ENCODE peak calls at places on chromosomes 13 and 19, in eight cellular contexts. Y is thoracic aorta; E is tibial nerve; H is left ventricle myocardium inferior; X is CD4-positive, alpha-beta T cell; M is heart left ventricle; P is AG04450; Z is heart right ventricle. J is an unnamed sample.

GRCh38 chr19:40416918-40417713 is 3.9 kb upstream of the PRX start:
- DNase-seq in E (peak; percentile 46), Z (peak; percentile 81), Y (no peak), X (no peak), P (no peak), H (peak; percentile 59), M (peak; percentile 72), J (no peak)

GRCh38 chr19:40592170-40592569 is 9.0 kb upstream of the LTBP4 start:
- DNase-seq in Y (no peak), X (no peak), Z (no peak), H (no peak), M (no peak), P (no peak), E (no peak), J (no peak)

GRCh38 chr13:48853381-48854102 is 122.2 kb upstream of the FNDC3A start:
- DNase-seq in H (no peak), E (no peak), M (no peak), P (no peak), X (no peak), Z (no peak), Y (peak; percentile 3), J (no peak)

GRCh38 chr13:48126944-48127814 is 32.3 kb upstream of the MED4 start:
- DNase-seq in P (no peak), Z (peak; percentile 81), M (peak; percentile 53), Y (peak; percentile 25), E (peak; percentile 75), X (peak; percentile 18), H (peak; percentile 84), J (peak; percentile 31)

GRCh38 chr13:40985596-40986327 is 33.4 kb downstream of the ELF1 start:
- DNase-seq in M (no peak), H (no peak), X (no peak), Z (no peak), P (no peak), Y (no peak), E (no peak), J (no peak)

GRCh38 chr13:92842145-92842544 is 384.5 kb upstream of the GPC6 start:
- DNase-seq in E (no peak), X (no peak), H (no peak), Z (no peak), Y (no peak), M (no peak), P (peak; percentile 67), J (no peak)

GRCh38 chr19:9535934-9536333 is 2.5 kb downstream of the ZNF426 start:
- DNase-seq in Y (no peak), H (no peak), Z (no peak), E (no peak), X (no peak), M (no peak), P (no peak), J (no peak)

GRCh38 chr19:6108721-6109633 is 1.3 kb downstream of the RFX2 start:
- DNase-seq in M (peak; percentile 65), X (peak; percentile 63), P (no peak), H (peak; percentile 63), Z (peak; percentile 85), Y (peak; percentile 53), E (peak; percentile 77), J (no peak)

GRCh38 chr13:110312669-110313031 is 5.6 kb downstream of the COL4A2 start:
- DNase-seq in M (no peak), P (no peak), E (no peak), Z (no peak), Y (no peak), H (no peak), X (no peak), J (no peak)

GRCh38 chr13:52695856-52696255 is 43.2 kb downstream of the SUGT1 start:
- DNase-seq in Z (no peak), M (no peak), Y (no peak), P (peak; percentile 4), H (no peak), X (no peak), E (no peak), J (no peak)

GRCh38 chr19:342128-342455 is 2.5 kb downstream of the MIER2 start:
- DNase-seq in Y (no peak), X (no peak), M (no peak), E (no peak), H (no peak), Z (no peak), P (no peak), J (no peak)

GRCh38 chr13:83516781-83517180 is 365.5 kb downstream of the SLITRK1 start:
- DNase-seq in P (no peak), E (no peak), Y (no peak), X (no peak), Z (no peak), H (no peak), M (peak; percentile 18), J (no peak)

GRCh38 chr19:4976412-4977298 is 7.7 kb downstream of the KDM4B start:
- DNase-seq in H (peak; percentile 72), M (peak; percentile 86), Z (peak; percentile 57), P (peak; percentile 91), E (peak; percentile 85), Y (peak; percentile 59), X (no peak), J (no peak)

GRCh38 chr19:3441089-3441985 is 39.0 kb downstream of the SMIM24 start:
- DNase-seq in Y (no peak), X (no peak), P (no peak), H (no peak), Z (no peak), E (no peak), M (no peak), J (no peak)

GRCh38 chr19:51535535-51535934 is 4.1 kb upstream of the SIGLEC6 start:
- DNase-seq in H (no peak), P (no peak), X (no peak), E (no peak), M (no peak), Z (no peak), Y (no peak), J (no peak)

GRCh38 chr19:51541458-51542357 is 10.2 kb upstream of the SIGLEC6 start:
- DNase-seq in M (no peak), P (no peak), X (no peak), H (no peak), Z (no peak), E (no peak), Y (no peak), J (no peak)

GRCh38 chr19:51544038-51544437 is 12.6 kb upstream of the SIGLEC6 start:
- DNase-seq in P (no peak), Y (no peak), Z (no peak), H (no peak), M (no peak), X (no peak), E (no peak), J (no peak)

GRCh38 chr19:51542699-51543098 is 11.2 kb upstream of the SIGLEC6 start:
- DNase-seq in Y (no peak), X (no peak), H (no peak), Z (no peak), P (no peak), M (no peak), E (no peak), J (no peak)

DNA sequence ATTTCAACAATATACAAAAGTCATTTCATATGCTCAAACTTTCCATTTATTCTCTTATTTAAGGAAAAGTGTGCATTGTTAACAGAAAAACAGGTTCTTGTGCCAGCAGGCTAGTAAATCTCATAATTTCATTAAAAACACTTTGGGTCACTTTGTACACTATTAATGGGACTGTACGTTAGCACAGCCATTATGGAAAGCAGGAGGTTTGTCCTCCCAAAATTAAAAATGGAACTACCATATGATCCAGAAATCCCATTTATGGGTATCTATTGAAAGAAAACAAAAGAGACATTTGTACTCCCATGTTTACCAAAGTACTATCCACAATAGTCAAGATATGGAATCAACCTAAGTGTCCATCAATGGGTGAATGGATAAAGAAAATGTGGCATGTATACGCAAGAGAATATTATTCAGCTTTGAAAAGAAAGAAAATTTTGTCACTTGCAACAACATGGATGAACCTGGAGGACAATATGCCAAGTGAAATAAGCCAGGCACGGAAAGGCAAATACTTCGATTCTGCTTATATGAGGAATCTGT is 8.4 kb upstream of the SIGLEC6 start:
- DNase-seq in X (no peak), E (no peak), H (no peak), M (no peak), P (no peak), Z (no peak), Y (no peak), J (no peak)
- H3K27me3 ChIP-seq in X (peaks cover 16% of the 10 kb centered on the region), E (no peaks in the 10 kb centered on the region), H (peaks cover 87% of the 10 kb centered on the region), M (peaks cover 5% of the 10 kb centered on the region), P (no peaks in the 10 kb centered on the region), Z (peaks cover 46% of the 10 kb centered on the region), Y (no peaks in the 10 kb centered on the region), J (peaks cover 15% of the 10 kb centered on the region)

GRCh38 chr19:55306712-55307111 is 18.4 kb downstream of the TMEM150B start:
- DNase-seq in X (no peak), E (no peak), Z (no peak), Y (no peak), H (no peak), P (no peak), M (no peak), J (no peak)

GRCh38 chr19:55310498-55310897 is 14.6 kb downstream of the TMEM150B start:
- DNase-seq in H (no peak), M (no peak), E (no peak), X (no peak), Z (no peak), Y (no peak), P (no peak), J (no peak)

GRCh38 chr19:55305983-55306562 is 19.1 kb downstream of the TMEM150B start:
- DNase-seq in Y (no peak), E (no peak), P (no peak), H (no peak), X (no peak), Z (no peak), M (no peak), J (no peak)

GRCh38 chr19:55309437-55309836 is 15.7 kb downstream of the TMEM150B start:
- DNase-seq in P (no peak), E (no peak), Z (no peak), M (no peak), Y (no peak), H (no peak), X (no peak), J (no peak)

GRCh38 chr19:55308281-55308680 is 16.9 kb downstream of the TMEM150B start:
- DNase-seq in H (no peak), Y (no peak), M (no peak), X (no peak), P (no peak), Z (no peak), E (no peak), J (no peak)
- H3K27me3 ChIP-seq in H (no peaks in the 10 kb centered on the region), Y (no peaks in the 10 kb centered on the region), M (no peaks in the 10 kb centered on the region), X (no peaks in the 10 kb centered on the region), P (no peaks in the 10 kb centered on the region), Z (no peaks in the 10 kb centered on the region), E (no peaks in the 10 kb centered on the region), J (no peaks in the 10 kb centered on the region)

DNA sequence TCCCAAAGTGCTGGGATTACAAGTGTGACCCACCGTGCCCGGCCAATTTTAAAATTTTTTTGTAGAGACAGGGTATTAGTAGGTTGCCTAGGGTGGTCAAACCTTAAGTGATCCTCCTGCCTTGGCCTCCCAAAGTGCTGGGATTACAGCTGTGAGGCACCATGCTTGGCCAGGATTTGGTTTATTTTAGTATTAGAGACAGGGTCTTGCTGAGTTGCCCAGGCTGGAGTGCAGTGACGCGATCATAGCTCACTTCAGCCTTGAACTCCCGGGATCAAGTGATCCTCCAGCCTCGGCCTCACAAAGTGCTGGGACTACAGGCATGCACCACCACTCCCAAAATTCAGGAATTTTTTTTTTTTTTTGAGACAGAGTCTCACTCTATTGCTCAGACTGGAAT is 5.4 kb upstream of the ZNF414 start:
- DNase-seq in H (no peak), X (no peak), E (no peak), Z (no peak), Y (no peak), P (no peak), M (no peak), J (no peak)
- H3K27me3 ChIP-seq in H (no peaks in the 10 kb centered on the region), X (no peaks in the 10 kb centered on the region), E (no peaks in the 10 kb centered on the region), Z (no peaks in the 10 kb centered on the region), Y (no peaks in the 10 kb centered on the region), P (peaks cover 3% of the 10 kb centered on the region), M (no peaks in the 10 kb centered on the region), J (no peaks in the 10 kb centered on the region)

GRCh38 chr13:99895999-99896695 is 75.4 kb downstream of the ZIC5 start:
- DNase-seq in H (no peak), P (no peak), E (no peak), Z (no peak), M (no peak), Y (no peak), X (no peak), J (peak; percentile 46)
- H3K27me3 ChIP-seq in H (peaks cover 82% of the 10 kb centered on the region), P (peaks cover 60% of the 10 kb centered on the region), E (peaks cover 2% of the 10 kb centered on the region), Z (peaks cover 78% of the 10 kb centered on the region), M (peaks cover 16% of the 10 kb centered on the region), Y (no peaks in the 10 kb centered on the region), X (peaks cover 54% of the 10 kb centered on the region), J (peaks cover 54% of the 10 kb centered on the region)

J was measured in dorsolateral prefrontal cortex.